ENCODE peak calls at places on chromosomes 11 and 22, in five cellular contexts. G is H9, A is IMR-90, J is mesendoderm, P is H1. L is an unnamed sample.

GRCh38 chr11:93986716-93987115 is 34.4 kb upstream of the HEPHL1 start:
- DNase-seq in G (no peak), A (peak; percentile 10), J (peak; percentile 5), P (no peak), L (no peak)

GRCh38 chr22:49525776-49526535 is 301.7 kb downstream of the BRD1 start:
- DNase-seq in G (no peak), A (no peak), J (no peak), P (no peak), L (no peak)

GRCh38 chr11:75260396-75260795 is 19.8 kb downstream of the TPBGL start:
- DNase-seq in G (peak; percentile 28), A (no peak), J (no peak), P (no peak), L (no peak)

GRCh38 chr11:6988506-6988905 is 31.6 kb downstream of the ZNF214 start:
- DNase-seq in G (no peak), A (peak; percentile 58), J (no peak), P (no peak), L (no peak)

GRCh38 chr22:47515384-47516125 is 753.1 kb downstream of the TBC1D22A start:
- DNase-seq in G (no peak), A (no peak), J (peak; percentile 23), P (no peak), L (no peak)

GRCh38 chr11:118202599-118203422 is 22.0 kb downstream of the JAML start:
- DNase-seq in G (no peak), A (no peak), J (no peak), P (no peak), L (no peak)

GRCh38 chr11:11789735-11790369 is 51.9 kb upstream of the USP47 start:
- DNase-seq in G (no peak), A (peak; percentile 40), J (peak; percentile 13), P (no peak), L (no peak)

GRCh38 chr11:107991868-107992414 is 16.8 kb upstream of the CUL5 start:
- DNase-seq in G (no peak), A (no peak), J (no peak), P (peak; percentile 50), L (no peak)

GRCh38 chr11:110425751-110426545 is 3.8 kb upstream of the FDX1 start:
- DNase-seq in G (no peak), A (peak; percentile 88), J (no peak), P (no peak), L (no peak)

GRCh38 chr22:23695748-23696325 is 5.0 kb downstream of the RGL4 start:
- DNase-seq in G (no peak), A (no peak), J (no peak), P (no peak), L (no peak)

GRCh38 chr11:69367211-69367964 is 73.4 kb downstream of the MYEOV start:
- DNase-seq in G (peak; percentile 15), A (peak; percentile 28), J (no peak), P (no peak), L (no peak)

GRCh38 chr11:118870396-118871343 is 13.0 kb upstream of the CXCR5 start:
- DNase-seq in G (no peak), A (peak; percentile 13), J (peak; percentile 35), P (no peak), L (no peak)

GRCh38 chr11:120577624-120578363 is 66.2 kb downstream of the GRIK4 start:
- DNase-seq in G (no peak), A (no peak), J (no peak), P (no peak), L (no peak)

GRCh38 chr22:27385261-27385998 is 416.1 kb downstream of the MN1 start:
- DNase-seq in G (peak; percentile 22), A (no peak), J (no peak), P (no peak), L (no peak)

GRCh38 chr22:37162221-37163095 is 12.7 kb upstream of the IL2RB start:
- DNase-seq in G (no peak), A (no peak), J (no peak), P (no peak), L (no peak)

GRCh38 chr11:94175545-94175944 is 46.9 kb downstream of the PANX1 start:
- DNase-seq in G (no peak), A (peak; percentile 86), J (no peak), P (no peak), L (no peak)

GRCh38 chr11:18080451-18080850 is 25.4 kb downstream of the SAAL1 start:
- DNase-seq in G (no peak), A (no peak), J (no peak), P (no peak), L (no peak)

GRCh38 chr11:14213006-14213405 is 146.0 kb downstream of the RRAS2 start:
- DNase-seq in G (no peak), A (no peak), J (no peak), P (no peak), L (no peak)

GRCh38 chr11:114916406-114916805 is 238.1 kb downstream of the NXPE2 start:
- DNase-seq in G (no peak), A (no peak), J (no peak), P (no peak), L (no peak)

GRCh38 chr11:69637601-69637955 is 3.4 kb upstream of the CCND1 start:
- DNase-seq in G (peak; percentile 74), A (no peak), J (no peak), P (no peak), L (no peak)

GRCh38 chr22:27474711-27475547 is 326.6 kb downstream of the MN1 start:
- DNase-seq in G (peak; percentile 95), A (peak; percentile 94), J (peak; percentile 99), P (peak; percentile 85), L (no peak)

GRCh38 chr11:65576867-65577755 is 1.3 kb downstream of the EHBP1L1 start:
- DNase-seq in G (no peak), A (peak; percentile 43), J (no peak), P (no peak), L (no peak)

GRCh38 chr11:125564357-125564756 is 4.9 kb upstream of the EI24 start:
- DNase-seq in G (no peak), A (no peak), J (no peak), P (no peak), L (no peak)

GRCh38 chr22:40364431-40364830 is 6.0 kb upstream of the SGSM3 start:
- DNase-seq in G (no peak), A (no peak), J (no peak), P (no peak), L (no peak)
- H2AK5ac ChIP-seq in G (no peak overlapping the region), A (no peak overlapping the region), J (no peak overlapping the region), P (no peak overlapping the region), L (no peak overlapping the region)

GRCh38 chr11:747176-748006 is at the start of gene TALDO1:
- DNase-seq in G (peak; percentile 93), A (peak; percentile 76), J (peak; percentile 94), P (peak; percentile 71), L (peak; percentile 89)
- H2AK5ac ChIP-seq in G (no peak within 1 kb of the TSS), A (peak within 1 kb of the TSS; percentile 83), J (no peak within 1 kb of the TSS), P (no peak within 1 kb of the TSS), L (peak within 1 kb of the TSS; percentile 92)

GRCh38 chr11:133940034-133940433 is 16.7 kb downstream of the IGSF9B start:
- DNase-seq in G (no peak), A (no peak), J (no peak), P (no peak), L (no peak)
- H2AK5ac ChIP-seq in G (no peak overlapping the region), A (no peak overlapping the region), J (no peak overlapping the region), P (peak overlapping the region; percentile 82), L (no peak overlapping the region)

GRCh38 chr11:61785837-61786402 is 6.5 kb downstream of the TMEM258 start:
- DNase-seq in G (peak; percentile 26), A (no peak), J (no peak), P (no peak), L (no peak)
- H2AK5ac ChIP-seq in G (no peak overlapping the region), A (no peak overlapping the region), J (no peak overlapping the region), P (no peak overlapping the region), L (no peak overlapping the region)

GRCh38 chr22:35581023-35581413 is 36.1 kb downstream of the MB start:
- DNase-seq in G (no peak), A (no peak), J (no peak), P (no peak), L (no peak)

GRCh38 chr22:35582861-35583670 is 34.1 kb downstream of the MB start:
- DNase-seq in G (peak; percentile 73), A (peak; percentile 65), J (peak; percentile 72), P (no peak), L (peak; percentile 76)

GRCh38 chr22:35580351-35581022 is 36.6 kb downstream of the MB start:
- DNase-seq in G (no peak), A (no peak), J (no peak), P (no peak), L (no peak)

GRCh38 chr22:35578836-35579575 is 38.1 kb downstream of the MB start:
- DNase-seq in G (no peak), A (no peak), J (no peak), P (no peak), L (no peak)

GRCh38 chr22:35582218-35582860 is 34.8 kb downstream of the MB start:
- DNase-seq in G (no peak), A (peak; percentile 68), J (no peak), P (no peak), L (no peak)
- H2AK5ac ChIP-seq in G (no peak overlapping the region), A (peak overlapping the region; percentile 20), J (no peak overlapping the region), P (no peak overlapping the region), L (no peak overlapping the region)

GRCh38 chr11:36156486-36157150 is 132.6 kb downstream of the COMMD9 start:
- DNase-seq in G (no peak), A (peak; percentile 36), J (no peak), P (no peak), L (no peak)
- H2AK5ac ChIP-seq in G (no peak overlapping the region), A (no peak overlapping the region), J (no peak overlapping the region), P (no peak overlapping the region), L (no peak overlapping the region)

L was measured in neuronal stem cell.